ENCODE peak calls at places on chromosomes 16 and 17, in eight cellular contexts. E, T, G, U, V, K, B and M are unnamed samples.

GRCh38 chr16:66275795-66276428 is 90.6 kb upstream of the CDH5 start:
- DNase-seq in E (no peak), T (no peak), G (peak), U (no peak), V (no peak), K (peak), B (no peak), M (peak)

GRCh38 chr16:4376820-4377572 is 5.3 kb downstream of the VASN start:
- DNase-seq in E (no peak), T (no peak), G (no peak), U (no peak), V (peak), K (no peak), B (peak), M (no peak)

GRCh38 chr16:49520684-49521083 is 147.1 kb downstream of the C16orf78 start:
- DNase-seq in E (no peak), T (no peak), G (no peak), U (no peak), V (no peak), K (no peak), B (no peak), M (no peak)

GRCh38 chr17:6137716-6138502 is 67.7 kb downstream of the WSCD1 start:
- DNase-seq in E (no peak), T (no peak), G (no peak), U (no peak), V (no peak), K (no peak), B (no peak), M (no peak)

GRCh38 chr17:63989622-63990345 is 8.4 kb upstream of the PRR29 start:
- DNase-seq in E (no peak), T (no peak), G (no peak), U (no peak), V (no peak), K (no peak), B (no peak), M (no peak)

GRCh38 chr16:2484898-2485508 is 10.1 kb downstream of the TBC1D24 start:
- DNase-seq in E (no peak), T (no peak), G (no peak), U (no peak), V (peak), K (no peak), B (no peak), M (no peak)

GRCh38 chr16:82660966-82661365 is 34.2 kb downstream of the CDH13 start:
- DNase-seq in E (no peak), T (no peak), G (peak), U (no peak), V (no peak), K (no peak), B (no peak), M (no peak)

GRCh38 chr16:23842137-23842600 is 6.4 kb downstream of the PRKCB start:
- DNase-seq in E (no peak), T (no peak), G (no peak), U (no peak), V (no peak), K (no peak), B (no peak), M (no peak)

GRCh38 chr16:79278506-79278905 is 322.0 kb downstream of the MAF start:
- DNase-seq in E (no peak), T (peak), G (no peak), U (peak), V (no peak), K (no peak), B (no peak), M (no peak)

GRCh38 chr17:38585056-38585804 is 20.5 kb downstream of the SRCIN1 start:
- DNase-seq in E (no peak), T (no peak), G (peak), U (no peak), V (no peak), K (no peak), B (no peak), M (no peak)

GRCh38 chr17:67379251-67379630 is 2.2 kb downstream of the PITPNC1 start:
- DNase-seq in E (no peak), T (no peak), G (no peak), U (no peak), V (no peak), K (no peak), B (no peak), M (no peak)

GRCh38 chr16:29023279-29024278 is 38.7 kb downstream of the LAT start:
- DNase-seq in E (no peak), T (no peak), G (no peak), U (no peak), V (no peak), K (no peak), B (no peak), M (peak)

GRCh38 chr16:84599528-84600202 is 18.2 kb downstream of the COTL1 start:
- DNase-seq in E (peak), T (peak), G (peak), U (peak), V (peak), K (no peak), B (peak), M (peak)

GRCh38 chr16:13994239-13995106 is 74.5 kb downstream of the ERCC4 start:
- DNase-seq in E (no peak), T (no peak), G (no peak), U (no peak), V (no peak), K (no peak), B (peak), M (no peak)